ENCODE peak calls at places on chromosomes 16 and 17, in five cellular contexts. W is NCI-H82; B is ELR; Q is stimulated activated naive CD8-positive, alpha-beta T cell treated with anti-CD3 and anti-CD28 coated beads, Interleukin-15, amount 100 ng/mL, for 72 hours; A is AG08396. P is an unnamed sample.
A peak's percentile ranks its signal among the peaks of the same experiment; 100 is the strongest.

GRCh38 chr17:40019140-40019991 is 4.1 kb downstream of the CSF3 start:
- DNase-seq in W (no peak), B (peak; percentile 99), Q (no peak), A (peak; percentile 60), P (no peak)

GRCh38 chr17:44970136-44970737 is 2.1 kb upstream of the C1QL1 start:
- DNase-seq in W (peak; percentile 53), B (peak; percentile 43), Q (no peak), A (peak; percentile 56), P (peak; percentile 21)

GRCh38 chr16:84068041-84068440 is 25.4 kb upstream of the SLC38A8 start:
- DNase-seq in W (no peak), B (no peak), Q (no peak), A (no peak), P (no peak)

GRCh38 chr16:14464192-14464591 is 165.9 kb downstream of the PARN start:
- DNase-seq in W (no peak), B (no peak), Q (no peak), A (no peak), P (no peak)

GRCh38 chr16:20740007-20740883 is 1.4 kb downstream of the THUMPD1 start:
- DNase-seq in W (peak; percentile 23), B (peak; percentile 23), Q (no peak), A (no peak), P (no peak)

GRCh38 chr17:41402161-41402560 is 4.8 kb upstream of the KRT31 start:
- DNase-seq in W (no peak), B (peak; percentile 25), Q (no peak), A (no peak), P (no peak)

GRCh38 chr17:42779942-42780815 is at the start of gene WNK4:
- DNase-seq in W (peak; percentile 69), B (peak; percentile 87), Q (no peak), A (peak; percentile 79), P (no peak)

GRCh38 chr17:75124041-75124818 is 7.3 kb downstream of the NT5C start:
- DNase-seq in W (no peak), B (peak; percentile 62), Q (no peak), A (no peak), P (no peak)

GRCh38 chr16:81632392-81633146 is 146.5 kb upstream of the PLCG2 start:
- DNase-seq in W (no peak), B (peak; percentile 97), Q (peak; percentile 65), A (peak; percentile 70), P (no peak)

GRCh38 chr16:52963471-52963870 is 89.2 kb downstream of the CHD9NB start:
- DNase-seq in W (peak; percentile 13), B (no peak), Q (no peak), A (no peak), P (no peak)

GRCh38 chr16:80518436-80518835 is 22.4 kb upstream of the DYNLRB2 start:
- DNase-seq in W (no peak), B (no peak), Q (no peak), A (no peak), P (no peak)

GRCh38 chr17:46978489-46979022 is 497 bp downstream of the RPRML start:
- DNase-seq in W (peak; percentile 35), B (peak; percentile 22), Q (peak; percentile 20), A (no peak), P (no peak)

GRCh38 chr16:18803569-18804462 is 2.5 kb upstream of the ARL6IP1 start:
- DNase-seq in W (no peak), B (peak; percentile 47), Q (no peak), A (no peak), P (no peak)

GRCh38 chr17:15121426-15121825 is 143.7 kb downstream of the PMP22 start:
- DNase-seq in W (peak; percentile 94), B (no peak), Q (no peak), A (no peak), P (no peak)

GRCh38 chr16:74766729-74767128 is 7.9 kb downstream of the FA2H start:
- DNase-seq in W (no peak), B (no peak), Q (no peak), A (no peak), P (no peak)

GRCh38 chr16:89033796-89034572 is 57.0 kb upstream of the CBFA2T3 start:
- DNase-seq in W (no peak), B (no peak), Q (no peak), A (no peak), P (no peak)

GRCh38 chr17:74957935-74958549 is 14.5 kb downstream of the HID1 start:
- DNase-seq in W (peak; percentile 85), B (peak; percentile 69), Q (peak; percentile 84), A (peak; percentile 89), P (peak; percentile 60)

GRCh38 chr17:40535924-40536717 is 29.2 kb downstream of the CCR7 start:
- DNase-seq in W (no peak), B (no peak), Q (no peak), A (no peak), P (no peak)

GRCh38 chr17:30360396-30360795 is 18.3 kb upstream of the CPD start:
- DNase-seq in W (no peak), B (no peak), Q (no peak), A (no peak), P (no peak)

GRCh38 chr17:64259922-64260321 is 3.1 kb downstream of the TEX2 start:
- DNase-seq in W (no peak), B (peak; percentile 68), Q (no peak), A (peak; percentile 62), P (no peak)

GRCh38 chr17:67359960-67360817 is 6.2 kb downstream of the PSMD12 start:
- DNase-seq in W (peak; percentile 65), B (peak; percentile 66), Q (peak; percentile 36), A (no peak), P (no peak)

GRCh38 chr16:66263168-66263972 is 103.1 kb upstream of the CDH5 start:
- DNase-seq in W (peak; percentile 55), B (no peak), Q (no peak), A (no peak), P (no peak)

GRCh38 chr17:14797021-14797420 is 468.1 kb downstream of the PMP22 start:
- DNase-seq in W (no peak), B (no peak), Q (no peak), A (no peak), P (no peak)

GRCh38 chr16:57624044-57624688 is 4.3 kb upstream of the ADGRG1 start:
- DNase-seq in W (no peak), B (no peak), Q (no peak), A (no peak), P (no peak)

GRCh38 chr16:11202260-11203091 is 53.5 kb downstream of the SOCS1 start:
- DNase-seq in W (peak; percentile 11), B (peak; percentile 83), Q (no peak), A (peak; percentile 41), P (peak; percentile 89)

GRCh38 chr16:726438-727290 is at the start of the genes CCDC78 and HAGHL:
- DNase-seq in W (peak; percentile 81), B (peak; percentile 52), Q (peak; percentile 60), A (peak; percentile 75), P (peak; percentile 48)

GRCh38 chr16:3036726-3037315 is at the start of gene BICDL2:
- DNase-seq in W (no peak), B (no peak), Q (no peak), A (no peak), P (no peak)

GRCh38 chr16:27972500-27972899 is 91.0 kb downstream of the GSG1L start:
- DNase-seq in W (peak; percentile 92), B (peak; percentile 59), Q (peak; percentile 27), A (peak; percentile 24), P (peak; percentile 48)

GRCh38 chr17:82231562-82232321 is 2.9 kb downstream of the SLC16A3 start:
- DNase-seq in W (no peak), B (peak; percentile 79), Q (no peak), A (peak; percentile 61), P (no peak)